ENCODE peak calls at places on chromosomes 7 and 10, in seven cellular contexts. E is RCC 7860; K is EH; H is HTR-8/SVneo; U is kidney glomerular epithelial cell; A is EL; V is activated CD4-positive, alpha-beta memory T cell treated with anti-CD3 and anti-CD28 coated beads for 36 hours. N is an unnamed sample.

GRCh38 chr10:119360181-119360921 is 153.0 kb downstream of the GRK5 start:
- DNase-seq in E (no peak), K (peak), H (no peak), U (no peak), A (no peak), V (peak), N (no peak)

GRCh38 chr10:133400624-133401424 is 6.9 kb downstream of the MTG1 start:
- DNase-seq in E (no peak), K (no peak), H (no peak), U (no peak), A (no peak), V (no peak), N (no peak)

GRCh38 chr7:79332091-79332490 is 121.4 kb downstream of the MAGI2 start:
- DNase-seq in E (no peak), K (peak), H (peak), U (no peak), A (peak), V (no peak), N (peak)

GRCh38 chr7:73681031-73681430 is 2.2 kb downstream of the DNAJC30 start:
- DNase-seq in E (peak), K (peak), H (no peak), U (peak), A (peak), V (no peak), N (peak)

GRCh38 chr7:124074007-124074406 is 41.1 kb upstream of the TMEM229A start:
- DNase-seq in E (no peak), K (no peak), H (no peak), U (no peak), A (no peak), V (no peak), N (no peak)

GRCh38 chr7:133530682-133531081 is 277.8 kb downstream of the EXOC4 start:
- DNase-seq in E (peak), K (peak), H (no peak), U (no peak), A (peak), V (no peak), N (no peak)

GRCh38 chr7:99975782-99976521 is at the start of gene AZGP1:
- DNase-seq in E (no peak), K (peak), H (no peak), U (no peak), A (peak), V (no peak), N (peak)

GRCh38 chr7:155814569-155815276 is 2.5 kb upstream of the SHH start:
- DNase-seq in E (no peak), K (no peak), H (no peak), U (no peak), A (no peak), V (no peak), N (peak)

GRCh38 chr7:141511370-141512335 is 39.6 kb upstream of the AGK start:
- DNase-seq in E (no peak), K (no peak), H (no peak), U (no peak), A (no peak), V (peak), N (no peak)

GRCh38 chr7:23473848-23474097 is 3.5 kb upstream of the IGF2BP3 start:
- DNase-seq in E (no peak), K (no peak), H (no peak), U (no peak), A (no peak), V (no peak), N (no peak)

GRCh38 chr7:116647861-116648260 is 24.1 kb upstream of the MET start:
- DNase-seq in E (no peak), K (no peak), H (no peak), U (no peak), A (no peak), V (no peak), N (no peak)

GRCh38 chr7:129343099-129343700 is 91.0 kb upstream of the STRIP2 start:
- DNase-seq in E (peak), K (peak), H (peak), U (peak), A (peak), V (no peak), N (peak)

GRCh38 chr10:132706701-132707100 is 79.2 kb downstream of the NKX6-2 start:
- DNase-seq in E (no peak), K (no peak), H (no peak), U (no peak), A (no peak), V (no peak), N (no peak)

GRCh38 chr7:1339611-1340010 is 106.9 kb downstream of the UNCX start:
- DNase-seq in E (no peak), K (no peak), H (no peak), U (no peak), A (no peak), V (no peak), N (no peak)

GRCh38 chr10:12255048-12255447 is 59.1 kb downstream of the CDC123 start:
- DNase-seq in E (no peak), K (no peak), H (no peak), U (no peak), A (no peak), V (no peak), N (no peak)

GRCh38 chr10:19811517-19811916 is 4.7 kb upstream of the PLXDC2 start:
- DNase-seq in E (no peak), K (no peak), H (no peak), U (peak), A (no peak), V (no peak), N (peak)

GRCh38 chr7:87344446-87344845 is 1.0 kb upstream of the CROT start:
- DNase-seq in E (no peak), K (no peak), H (no peak), U (no peak), A (no peak), V (no peak), N (no peak)

GRCh38 chr7:130622866-130623265 is 45.7 kb downstream of the COPG2 start:
- DNase-seq in E (no peak), K (no peak), H (no peak), U (no peak), A (no peak), V (no peak), N (no peak)

GRCh38 chr7:51589111-51589510 is 272.5 kb upstream of the COBL start:
- DNase-seq in E (no peak), K (no peak), H (no peak), U (no peak), A (no peak), V (no peak), N (no peak)

GRCh38 chr7:33457041-33457440 is 327.7 kb downstream of the BBS9 start:
- DNase-seq in E (no peak), K (no peak), H (no peak), U (no peak), A (no peak), V (no peak), N (no peak)